ENCODE peak calls at places on chromosomes 3 and 15, in four cellular contexts. T is thoracic aorta, U is Kasumi-1, Q is NCI-H1436. K is an unnamed sample.
A peak's percentile ranks its signal among the peaks of the same experiment; 100 is the strongest.

GRCh38 chr3:54427501-54427900 is 305.1 kb downstream of the CACNA2D3 start:
- DNase-seq in T (no peak), U (no peak), Q (no peak), K (no peak)

GRCh38 chr3:46312996-46313395 is 40.9 kb upstream of the CCR2 start:
- DNase-seq in T (no peak), U (peak; percentile 57), Q (no peak), K (no peak)

GRCh38 chr3:46984591-46985459 is 5.4 kb downstream of the NBEAL2 start:
- DNase-seq in T (no peak), U (no peak), Q (no peak), K (no peak)

GRCh38 chr3:186298876-186299275 is 63.2 kb downstream of the DGKG start:
- DNase-seq in T (no peak), U (no peak), Q (no peak), K (no peak)

GRCh38 chr3:37163262-37164020 is 10.9 kb downstream of the LRRFIP2 start:
- DNase-seq in T (no peak), U (no peak), Q (no peak), K (no peak)

GRCh38 chr3:150727653-150728502 is 24.2 kb upstream of the ERICH6 start:
- DNase-seq in T (no peak), U (no peak), Q (no peak), K (no peak)

GRCh38 chr15:70826634-70827033 is 27.3 kb downstream of the LARP6 start:
- DNase-seq in T (peak; percentile 58), U (no peak), Q (no peak), K (no peak)

GRCh38 chr3:189981668-189982067 is 139.0 kb downstream of the P3H2 start:
- DNase-seq in T (no peak), U (no peak), Q (no peak), K (no peak)

GRCh38 chr3:30473374-30474051 is 132.9 kb upstream of the TGFBR2 start:
- DNase-seq in T (no peak), U (no peak), Q (no peak), K (no peak)

GRCh38 chr3:128336337-128337156 is 130.1 kb downstream of the DNAJB8 start:
- DNase-seq in T (no peak), U (no peak), Q (no peak), K (no peak)

GRCh38 chr3:153295906-153296305 is 133.9 kb downstream of the RAP2B start:
- DNase-seq in T (no peak), U (no peak), Q (no peak), K (no peak)

GRCh38 chr3:38088126-38088525 is 48.8 kb downstream of the ACAA1 start:
- DNase-seq in T (no peak), U (no peak), Q (no peak), K (no peak)

GRCh38 chr3:64011685-64012084 is 11.6 kb downstream of the PSMD6 start:
- DNase-seq in T (no peak), U (no peak), Q (no peak), K (no peak)

GRCh38 chr3:45841380-45841700 is 579 bp downstream of the LZTFL1 start:
- DNase-seq in T (no peak), U (peak; percentile 57), Q (no peak), K (no peak)

GRCh38 chr15:49538520-49538919 is 82.1 kb downstream of the FAM227B start:
- DNase-seq in T (no peak), U (no peak), Q (no peak), K (no peak)

GRCh38 chr15:48177383-48177874 is 666 bp downstream of the MYEF2 start:
- DNase-seq in T (no peak), U (no peak), Q (peak; percentile 56), K (no peak)

GRCh38 chr3:188529228-188529627 is 375.3 kb downstream of the LPP start:
- DNase-seq in T (no peak), U (no peak), Q (no peak), K (no peak)

GRCh38 chr15:81274932-81275341 is 49.0 kb downstream of the STARD5 start:
- DNase-seq in T (no peak), U (peak; percentile 96), Q (peak; percentile 59), K (peak; percentile 48)

GRCh38 chr3:46378426-46378942 is 7.7 kb downstream of the CCR5 start:
- DNase-seq in T (no peak), U (peak; percentile 74), Q (no peak), K (no peak)

GRCh38 chr3:48433472-48434118 is 3.7 kb upstream of the PLXNB1 start:
- DNase-seq in T (no peak), U (no peak), Q (no peak), K (no peak)

GRCh38 chr3:155742339-155742980 is 2.4 kb downstream of the PLCH1 start:
- DNase-seq in T (no peak), U (no peak), Q (no peak), K (no peak)